ENCODE peak calls at places on chromosomes 2 and 18, in eight cellular contexts. U is keratinocyte; A is CMK; N is CD8-positive, alpha-beta memory T cell; L is activated B cell treated with CpG ODN at 0.5 μM for 24 hours; H is fibroblast of the aortic adventitia; P is aorta; V is iris pigment epithelial cell. Z is an unnamed sample.

GRCh38 chr18:42373584-42373983 is 418.6 kb downstream of the PIK3C3 start:
- DNase-seq in H (peak; percentile 1), P (no peak), L (no peak), A (no peak), V (peak; percentile 2), U (no peak), N (no peak), Z (no peak)

GRCh38 chr2:231530099-231531085 is at the start of gene NMUR1:
- DNase-seq in U (no peak), L (peak; percentile 81), P (peak; percentile 70), A (no peak), H (no peak), V (no peak), N (peak; percentile 75), Z (peak; percentile 32)

GRCh38 chr2:238484522-238485452 is 58.1 kb downstream of the ASB1 start:
- DNase-seq in U (no peak), H (no peak), V (no peak), A (no peak), L (no peak), P (no peak), N (no peak), Z (peak; percentile 20)

GRCh38 chr2:54107903-54108615 is 7.4 kb upstream of the ACYP2 start:
- DNase-seq in U (no peak), N (no peak), L (no peak), A (no peak), V (no peak), H (no peak), P (no peak), Z (peak; percentile 31)

GRCh38 chr2:111975053-111975552 is 76.7 kb downstream of the MERTK start:
- DNase-seq in A (no peak), H (peak; percentile 26), L (no peak), V (peak; percentile 94), U (peak; percentile 99), N (no peak), P (peak; percentile 69), Z (peak; percentile 97)

GRCh38 chr2:227163998-227164744 is at the start of the genes COL4A3 and COL4A4:
- DNase-seq in N (no peak), A (no peak), V (peak; percentile 31), P (peak; percentile 73), H (peak; percentile 18), L (peak; percentile 54), U (no peak), Z (peak; percentile 61)

GRCh38 chr2:217555075-217555876 is 447.5 kb downstream of the TNS1 start:
- DNase-seq in P (no peak), N (no peak), A (no peak), H (peak; percentile 13), V (no peak), L (no peak), U (no peak), Z (peak; percentile 46)

GRCh38 chr18:70576281-70577022 is 287.6 kb downstream of the SOCS6 start:
- DNase-seq in N (no peak), P (no peak), U (no peak), V (no peak), A (no peak), H (no peak), L (no peak), Z (no peak)

GRCh38 chr2:130864830-130865229 is 28.1 kb downstream of the ARHGEF4 start:
- DNase-seq in V (peak; percentile 84), L (no peak), P (no peak), N (no peak), H (peak; percentile 63), U (peak; percentile 77), A (no peak), Z (peak; percentile 74)

GRCh38 chr2:31475692-31476091 is 61.1 kb upstream of the XDH start:
- DNase-seq in U (no peak), P (no peak), V (peak; percentile 79), A (no peak), L (no peak), H (peak; percentile 67), N (no peak), Z (peak; percentile 29)

GRCh38 chr2:207790898-207791297 is 21.2 kb upstream of the FZD5 start:
- DNase-seq in H (no peak), A (no peak), P (no peak), N (no peak), V (no peak), U (no peak), L (no peak), Z (no peak)

GRCh38 chr2:10229462-10230099 is 73.1 kb upstream of the HPCAL1 start:
- DNase-seq in A (no peak), N (no peak), P (no peak), H (no peak), U (no peak), L (no peak), V (no peak), Z (no peak)

GRCh38 chr2:221573430-221574230 is 1.5 kb upstream of the EPHA4 start:
- DNase-seq in N (peak; percentile 79), V (peak; percentile 78), P (peak; percentile 83), A (no peak), H (peak; percentile 70), L (peak; percentile 88), U (no peak), Z (peak; percentile 74)

GRCh38 chr2:102084651-102085050 is 57.9 kb upstream of the IL1R1 start:
- DNase-seq in L (no peak), U (no peak), V (no peak), A (no peak), N (no peak), P (no peak), H (no peak), Z (no peak)

GRCh38 chr2:179354739-179355537 is 90.3 kb upstream of the SESTD1 start:
- DNase-seq in V (no peak), U (no peak), P (no peak), A (no peak), H (peak; percentile 52), N (no peak), L (no peak), Z (no peak)

GRCh38 chr2:171957061-171957460 is 34.8 kb downstream of the HAT1 start:
- DNase-seq in A (no peak), U (no peak), P (no peak), L (no peak), V (no peak), H (peak; percentile 16), N (no peak), Z (peak; percentile 41)

GRCh38 chr18:46946656-46947282 is 29.4 kb downstream of the KATNAL2 start:
- DNase-seq in P (peak; percentile 85), L (peak; percentile 52), N (no peak), U (no peak), V (peak; percentile 95), A (no peak), H (peak; percentile 63), Z (peak; percentile 90)

GRCh38 chr2:126824663-126825062 is 74.0 kb upstream of the TEX51 start:
- DNase-seq in P (no peak), A (no peak), N (no peak), U (no peak), L (no peak), H (no peak), V (no peak), Z (peak; percentile 16)

GRCh38 chr2:175309799-175310198 is 128.3 kb upstream of the ATP5MC3 start:
- DNase-seq in V (peak; percentile 22), N (no peak), P (no peak), H (peak; percentile 18), A (no peak), L (no peak), U (no peak), Z (peak; percentile 32)

GRCh38 chr2:77725045-77725444 is 202.9 kb upstream of the LRRTM4 start:
- DNase-seq in N (no peak), A (no peak), U (no peak), H (no peak), V (no peak), P (no peak), L (no peak), Z (no peak)

GRCh38 chr2:151996243-151997003 is 102.4 kb downstream of the CACNB4 start:
- DNase-seq in V (peak; percentile 28), U (no peak), A (no peak), N (no peak), H (no peak), L (no peak), P (no peak), Z (no peak)

GRCh38 chr2:86025976-86026743 is 79.5 kb downstream of the POLR1A start:
- DNase-seq in V (no peak), H (no peak), N (no peak), U (no peak), A (no peak), P (peak; percentile 44), L (no peak), Z (no peak)